ENCODE peak calls at places on chromosomes 11 and 22, in four cellular contexts. T is K562, Q is upper lobe of right lung, I is fibroblast of the aortic adventitia. V is an unnamed sample.

GRCh38 chr11:116881153-116881552 is 43.7 kb upstream of the APOA1 start:
- DNase-seq in I (no peak), Q (no peak), T (no peak), V (no peak)

GRCh38 chr11:108538022-108538424 is 39.8 kb upstream of the POGLUT3 start:
- DNase-seq in T (no peak), Q (peak), I (no peak), V (no peak)

GRCh38 chr11:126359431-126360048 is 4.1 kb downstream of the ST3GAL4 start:
- DNase-seq in I (peak), Q (peak), T (no peak), V (peak)

GRCh38 chr11:102829671-102830070 is 13.7 kb downstream of the MMP3 start:
- DNase-seq in Q (no peak), I (no peak), T (no peak), V (no peak)

GRCh38 chr11:66346476-66347424 is 679 bp downstream of the B4GAT1 start:
- DNase-seq in I (no peak), T (no peak), Q (no peak), V (no peak)

GRCh38 chr11:130369141-130369691 is 54.5 kb upstream of the ZBTB44 start:
- DNase-seq in Q (no peak), T (no peak), I (no peak), V (no peak)

GRCh38 chr22:39991164-39991860 is 3.4 kb upstream of the FAM83F start:
- DNase-seq in I (no peak), Q (no peak), T (no peak), V (no peak)

GRCh38 chr22:45645526-45646414 is 25.9 kb upstream of the ATXN10 start:
- DNase-seq in Q (peak), T (peak), I (peak), V (peak)

GRCh38 chr11:127074151-127074761 is 73.7 kb upstream of the KIRREL3 start:
- DNase-seq in I (peak), Q (no peak), T (peak), V (peak)

GRCh38 chr11:133740928-133741327 is 104.4 kb downstream of the SPATA19 start:
- DNase-seq in T (no peak), I (no peak), Q (no peak), V (no peak)

GRCh38 chr11:119460130-119460529 is 37.2 kb upstream of the THY1 start:
- DNase-seq in I (no peak), T (no peak), Q (no peak), V (no peak)

GRCh38 chr11:64729851-64730382 is 6.9 kb upstream of the NRXN2 start:
- DNase-seq in Q (peak), T (peak), I (no peak), V (no peak)

GRCh38 chr22:30079952-30080533 is at the start of gene HORMAD2:
- DNase-seq in T (no peak), Q (peak), I (no peak), V (peak)

GRCh38 chr11:72591785-72592490 is 82.3 kb downstream of the PDE2A start:
- DNase-seq in T (no peak), I (no peak), Q (no peak), V (no peak)

GRCh38 chr11:115739121-115739520 is 234.9 kb upstream of the CADM1 start:
- DNase-seq in Q (no peak), T (no peak), I (no peak), V (no peak)

GRCh38 chr22:23681026-23681809 is 9.6 kb upstream of the RGL4 start:
- DNase-seq in Q (peak), I (no peak), T (no peak), V (no peak)

GRCh38 chr11:77418155-77418980 is 55.5 kb downstream of the PAK1 start:
- DNase-seq in Q (no peak), T (no peak), I (no peak), V (no peak)

GRCh38 chr11:81278986-81279385 is 1454.7 kb downstream of the FAM181B start:
- DNase-seq in I (no peak), Q (no peak), T (no peak), V (no peak)

GRCh38 chr22:24053481-24054226 is 42.5 kb downstream of the CABIN1 start:
- DNase-seq in Q (no peak), T (no peak), I (no peak), V (peak)

GRCh38 chr11:63405114-63405513 is 35.5 kb downstream of the SLC22A9 start:
- DNase-seq in I (no peak), Q (no peak), T (no peak), V (peak)

GRCh38 chr11:3747704-3748103 is 49.6 kb downstream of the NUP98 start:
- DNase-seq in T (no peak), Q (no peak), I (peak), V (peak)

GRCh38 chr11:60984149-60984548 is 12.7 kb downstream of the CD6 start:
- DNase-seq in Q (no peak), I (no peak), T (no peak), V (no peak)

GRCh38 chr11:79019981-79020380 is 420.8 kb downstream of the TENM4 start:
- DNase-seq in T (no peak), I (no peak), Q (no peak), V (no peak)

GRCh38 chr11:122737951-122738693 is 82.6 kb downstream of the UBASH3B start:
- DNase-seq in Q (no peak), T (no peak), I (no peak), V (peak)

GRCh38 chr22:37204045-37204655 is 8.1 kb downstream of the SSTR3 start:
- DNase-seq in I (no peak), Q (peak), T (no peak), V (no peak)

GRCh38 chr11:15793032-15793996 is 563.0 kb downstream of the SOX6 start:
- DNase-seq in Q (no peak), I (peak), T (no peak), V (peak)

GRCh38 chr11:92820860-92821259 is 148.6 kb upstream of the MTNR1B start:
- DNase-seq in T (no peak), Q (no peak), I (no peak), V (no peak)

GRCh38 chr11:46489668-46490560 is 98.3 kb upstream of the CHRM4 start:
- DNase-seq in I (peak), T (peak), Q (no peak), V (peak)

GRCh38 chr22:37070744-37071143 is 19.2 kb downstream of the KCTD17 start:
- DNase-seq in Q (no peak), I (no peak), T (no peak), V (no peak)

GRCh38 chr11:19524171-19524671 is 188.4 kb upstream of the NAV2 start:
- DNase-seq in T (no peak), Q (no peak), I (peak), V (peak)

GRCh38 chr11:45025716-45026492 is 75.2 kb upstream of the TP53I11 start:
- DNase-seq in I (no peak), T (no peak), Q (no peak), V (peak)

DNA sequence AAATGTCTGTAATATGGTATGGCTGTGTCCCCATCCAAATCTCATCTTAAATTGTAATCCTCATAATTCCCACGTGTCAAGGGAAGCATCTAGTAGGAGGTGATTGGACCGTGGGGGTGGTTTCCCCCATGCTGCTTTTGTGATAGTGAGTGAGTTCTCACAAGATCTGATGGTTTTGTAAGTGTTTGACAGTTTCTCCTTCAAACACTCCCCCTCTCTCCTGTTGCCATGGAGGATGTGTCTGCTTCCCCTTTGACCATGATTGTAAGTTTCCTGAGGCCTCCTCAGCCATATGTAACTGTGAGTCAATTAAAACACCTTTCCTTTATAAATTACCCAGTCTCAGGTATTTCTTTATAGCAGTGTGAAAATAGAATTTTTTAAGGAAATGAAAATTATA is 31.1 kb upstream of the CD44 start:
- DNase-seq in I (no peak), Q (no peak), T (no peak), V (no peak)
- TF ChIP-seq CTCF in I (no peak), Q (no peak), T (no peak), V (no peak)

DNA sequence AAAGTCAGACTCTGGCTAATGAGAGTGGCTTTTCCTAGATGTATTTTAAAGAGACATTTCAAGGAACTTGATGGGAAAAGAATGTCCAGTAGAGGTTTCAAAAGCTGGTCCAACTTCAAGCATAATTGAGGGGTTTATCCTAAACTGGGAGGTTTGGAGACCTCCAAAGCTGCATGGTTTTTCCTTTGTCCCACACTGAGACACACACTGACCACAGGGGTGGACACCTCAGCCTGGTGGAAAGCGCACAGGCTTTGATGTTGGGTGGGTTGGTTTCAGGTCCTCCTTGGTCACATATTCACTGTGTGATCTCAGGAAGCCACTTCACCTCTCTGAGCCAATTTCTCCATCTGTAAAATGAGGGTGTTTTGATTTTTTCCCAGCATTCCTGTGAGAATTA is 4.0 kb downstream of the SPON1 start:
- DNase-seq in T (no peak), I (no peak), Q (no peak), V (no peak)
- H3K4me3 ChIP-seq in T (no peak), I (no peak), Q (no peak), V (no peak)

GRCh38 chr22:32444068-32444467 is 20.2 kb downstream of the BPIFC start:
- DNase-seq in T (peak), Q (no peak), I (no peak), V (peak)
- TF ChIP-seq CTCF in T (peak), Q (no peak), I (no peak), V (peak)

GRCh38 chr22:19713228-19713627 is 1.1 kb upstream of the SEPTIN5 start:
- DNase-seq in Q (no peak), I (no peak), T (no peak), V (no peak)

GRCh38 chr22:19716041-19716828 is 1.9 kb downstream of the SEPTIN5 start:
- DNase-seq in Q (no peak), I (no peak), T (no peak), V (no peak)

GRCh38 chr22:19715286-19715939 is 1.1 kb downstream of the SEPTIN5 start:
- DNase-seq in T (no peak), I (no peak), Q (no peak), V (no peak)

GRCh38 chr22:19714320-19715252 is at the start of gene SEPTIN5:
- DNase-seq in T (peak), I (no peak), Q (no peak), V (no peak)

DNA sequence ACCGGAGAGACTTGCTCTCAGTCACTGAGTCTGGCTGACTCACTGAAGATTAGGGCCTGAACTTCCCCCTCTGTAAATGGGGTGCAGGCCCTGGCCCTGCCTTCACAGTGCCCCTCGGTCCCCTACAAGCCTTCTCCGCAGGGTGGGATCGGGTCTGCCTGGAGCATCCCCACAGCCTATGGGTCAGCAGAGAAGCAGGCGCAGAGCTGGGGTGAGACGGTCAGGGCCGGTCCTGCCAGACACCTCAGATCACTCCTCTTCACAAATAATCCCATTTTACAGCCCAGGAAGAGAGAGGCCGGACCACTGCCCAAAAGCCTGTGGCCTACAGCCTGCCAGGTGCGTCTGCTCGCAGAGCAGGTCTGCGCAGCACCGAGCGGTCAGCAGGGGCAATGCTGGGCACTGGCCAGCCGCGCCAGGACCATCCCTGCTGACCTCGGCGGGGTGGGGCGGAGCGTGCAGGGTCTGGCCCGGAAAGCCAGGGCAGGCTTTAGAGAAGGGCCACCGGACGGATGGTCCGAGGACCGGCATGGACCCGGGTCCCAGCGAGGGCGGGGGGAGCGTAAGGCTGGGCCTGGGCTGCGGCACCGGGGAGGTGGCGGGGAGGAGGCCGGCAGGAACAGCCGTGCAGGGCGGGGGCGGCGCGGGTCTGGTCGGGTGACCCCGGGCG is 518 bp upstream of the SEPTIN5 start:
- DNase-seq in Q (no peak), T (no peak), I (no peak), V (no peak)
- H3K4me3 ChIP-seq in Q (peak), T (peak), I (peak), V (peak)

GRCh38 chr22:31451709-31452571 is 37.7 kb downstream of the EIF4ENIF1 start:
- DNase-seq in T (peak), Q (no peak), I (peak), V (peak)
- TF ChIP-seq CTCF in T (peak), Q (peak), I (peak), V (peak)

GRCh38 chr11:105689636-105690035 is 79.8 kb downstream of the GRIA4 start:
- DNase-seq in I (no peak), T (no peak), Q (no peak), V (no peak)
- H3K4me3 ChIP-seq in I (no peak), T (no peak), Q (no peak), V (no peak)